ENCODE peak calls at places on chromosomes 2 and 18, in five cellular contexts. L is brain microvascular endothelial cell, X is HT-29, F is NCI-H460, B is AG20443. G is an unnamed sample.

GRCh38 chr2:175461839-175462238 is 280.3 kb upstream of the ATP5MC3 start:
- DNase-seq in L (no peak), X (no peak), F (no peak), B (no peak), G (peak)

GRCh38 chr2:108348816-108349570 is 28.8 kb upstream of the SULT1C4 start:
- DNase-seq in L (no peak), X (no peak), F (no peak), B (no peak), G (no peak)

GRCh38 chr18:24915547-24915946 is 436.4 kb downstream of the ZNF521 start:
- DNase-seq in L (no peak), X (no peak), F (no peak), B (peak), G (no peak)

GRCh38 chr18:58013241-58014211 is 30.5 kb upstream of the NEDD4L start:
- DNase-seq in L (peak), X (peak), F (no peak), B (no peak), G (peak)

GRCh38 chr2:214492152-214492551 is 81.3 kb downstream of the VWC2L start:
- DNase-seq in L (no peak), X (no peak), F (no peak), B (no peak), G (peak)

GRCh38 chr18:22933958-22934423 is 863 bp downstream of the RBBP8 start:
- DNase-seq in L (peak), X (no peak), F (no peak), B (no peak), G (no peak)

GRCh38 chr2:28347596-28347995 is 45.1 kb upstream of the FOSL2 start:
- DNase-seq in L (no peak), X (no peak), F (no peak), B (no peak), G (no peak)

GRCh38 chr2:25375989-25376545 is 34.3 kb upstream of the DNMT3A start:
- DNase-seq in L (no peak), X (no peak), F (no peak), B (no peak), G (no peak)

GRCh38 chr2:109380502-109381326 is 233.1 kb downstream of the SEPTIN10 start:
- DNase-seq in L (no peak), X (no peak), F (no peak), B (no peak), G (peak)

GRCh38 chr18:10215444-10215843 is 239.0 kb upstream of the APCDD1 start:
- DNase-seq in L (no peak), X (no peak), F (no peak), B (no peak), G (no peak)

GRCh38 chr2:216222650-216223352 is 113.7 kb downstream of the XRCC5 start:
- DNase-seq in L (peak), X (no peak), F (no peak), B (peak), G (peak)

GRCh38 chr18:80196528-80197320 is 50.6 kb downstream of the PARD6G start:
- DNase-seq in L (peak), X (no peak), F (no peak), B (peak), G (no peak)

GRCh38 chr18:46152808-46153617 is 48.8 kb downstream of the HAUS1 start:
- DNase-seq in L (no peak), X (peak), F (no peak), B (peak), G (peak)

GRCh38 chr2:37625781-37626548 is 45.5 kb downstream of the CDC42EP3 start:
- DNase-seq in L (no peak), X (no peak), F (no peak), B (no peak), G (peak)

GRCh38 chr18:34370704-34371405 is 146.1 kb upstream of the NOL4 start:
- DNase-seq in L (no peak), X (no peak), F (no peak), B (no peak), G (no peak)

GRCh38 chr2:213710164-213710563 is 425.9 kb downstream of the SPAG16 start:
- DNase-seq in L (no peak), X (no peak), F (no peak), B (no peak), G (no peak)

GRCh38 chr2:13714466-13714865 is 918.1 kb upstream of the LRATD1 start:
- DNase-seq in L (no peak), X (no peak), F (no peak), B (no peak), G (peak)

GRCh38 chr2:11140492-11140891 is 14.8 kb upstream of the SLC66A3 start:
- DNase-seq in L (peak), X (no peak), F (no peak), B (no peak), G (no peak)

GRCh38 chr2:23452853-23453420 is 68.0 kb downstream of the KLHL29 start:
- DNase-seq in L (peak), X (no peak), F (no peak), B (no peak), G (no peak)

GRCh38 chr2:56448999-56449431 is 265.2 kb downstream of the CCDC85A start:
- DNase-seq in L (no peak), X (peak), F (no peak), B (peak), G (peak)

GRCh38 chr18:45658756-45659155 is 43.5 kb downstream of the SLC14A2 start:
- DNase-seq in L (peak), X (no peak), F (no peak), B (no peak), G (no peak)

GRCh38 chr2:221552282-221552681 is 19.8 kb downstream of the EPHA4 start:
- DNase-seq in L (no peak), X (no peak), F (no peak), B (no peak), G (no peak)

GRCh38 chr2:54722641-54723299 is 692 bp upstream of the EML6 start:
- DNase-seq in L (no peak), X (no peak), F (no peak), B (peak), G (peak)

GRCh38 chr2:15968280-15969178 is 28.2 kb downstream of the MYCN start:
- DNase-seq in L (no peak), X (no peak), F (no peak), B (no peak), G (no peak)

GRCh38 chr2:3301001-3301400 is 76.6 kb downstream of the EIPR1 start:
- DNase-seq in L (peak), X (no peak), F (no peak), B (no peak), G (no peak)

GRCh38 chr2:237035781-237036352 is 49.8 kb upstream of the COPS8 start:
- DNase-seq in L (no peak), X (no peak), F (no peak), B (no peak), G (no peak)

GRCh38 chr2:130795431-130795830 is 40.1 kb downstream of the AMER3 start:
- DNase-seq in L (peak), X (no peak), F (no peak), B (no peak), G (peak)

GRCh38 chr2:174836345-174836999 is 72.2 kb upstream of the CHRNA1 start:
- DNase-seq in L (peak), X (no peak), F (no peak), B (peak), G (no peak)

GRCh38 chr2:183811281-183811680 is 687.0 kb downstream of the NUP35 start:
- DNase-seq in L (no peak), X (no peak), F (no peak), B (no peak), G (no peak)

GRCh38 chr2:225037374-225038075 is 4.7 kb downstream of the DOCK10 start:
- DNase-seq in L (no peak), X (no peak), F (no peak), B (no peak), G (no peak)

GRCh38 chr2:28391564-28392296 is 928 bp upstream of the FOSL2 start:
- DNase-seq in L (peak), X (peak), F (peak), B (peak), G (peak)

GRCh38 chr2:217695033-217695520 is 307.7 kb downstream of the TNS1 start:
- DNase-seq in L (peak), X (no peak), F (no peak), B (peak), G (no peak)

GRCh38 chr2:128250409-128251025 is 68.2 kb downstream of the HS6ST1 start:
- DNase-seq in L (no peak), X (no peak), F (no peak), B (peak), G (no peak)

GRCh38 chr2:20626698-20627471 is 24.0 kb downstream of the HS1BP3 start:
- DNase-seq in L (no peak), X (no peak), F (no peak), B (no peak), G (no peak)

G was measured in DMS53.